ENCODE peak calls at places on chromosomes 6 and 20, in nine cellular contexts. N, A, R, Y, S, G, M, J and B are unnamed samples.

GRCh38 chr6:167225903-167226508 is 65.1 kb upstream of the UNC93A start:
- DNase-seq in N (no peak), A (no peak), R (no peak), Y (no peak), S (no peak), G (no peak), M (no peak), J (no peak), B (no peak)

GRCh38 chr6:138647006-138647405 is 126.6 kb upstream of the CCDC28A start:
- DNase-seq in N (peak; percentile 12), A (no peak), R (no peak), Y (no peak), S (no peak), G (no peak), M (no peak), J (no peak), B (no peak)

GRCh38 chr20:21739682-21740081 is 34.2 kb downstream of the PAX1 start:
- DNase-seq in N (no peak), A (no peak), R (no peak), Y (no peak), S (no peak), G (no peak), M (no peak), J (no peak), B (no peak)

GRCh38 chr20:50244352-50245149 is 53.9 kb downstream of the CEBPB start:
- DNase-seq in N (no peak), A (no peak), R (peak; percentile 6), Y (no peak), S (no peak), G (no peak), M (no peak), J (no peak), B (no peak)

GRCh38 chr20:41469868-41470267 is 103.2 kb upstream of the EMILIN3 start:
- DNase-seq in N (no peak), A (no peak), R (peak; percentile 74), Y (no peak), S (no peak), G (no peak), M (no peak), J (no peak), B (no peak)

GRCh38 chr20:34618676-34619075 is 58.2 kb downstream of the PIGU start:
- DNase-seq in N (no peak), A (no peak), R (no peak), Y (no peak), S (no peak), G (no peak), M (no peak), J (no peak), B (no peak)

GRCh38 chr6:105432797-105433196 is 29.9 kb upstream of the PREP start:
- DNase-seq in N (no peak), A (no peak), R (no peak), Y (no peak), S (no peak), G (no peak), M (no peak), J (no peak), B (no peak)

GRCh38 chr6:13696226-13696625 is 15.4 kb downstream of the RANBP9 start:
- DNase-seq in N (no peak), A (no peak), R (no peak), Y (no peak), S (no peak), G (no peak), M (no peak), J (no peak), B (no peak)

GRCh38 chr6:41781302-41781711 is 725 bp downstream of the PRICKLE4 start:
- DNase-seq in N (no peak), A (no peak), R (peak; percentile 52), Y (no peak), S (no peak), G (no peak), M (no peak), J (no peak), B (no peak)

GRCh38 chr6:82022614-82023102 is 224.9 kb downstream of the IBTK start:
- DNase-seq in N (no peak), A (no peak), R (no peak), Y (no peak), S (no peak), G (no peak), M (no peak), J (no peak), B (no peak)

GRCh38 chr6:151370509-151371078 is 20.8 kb downstream of the ZBTB2 start:
- DNase-seq in N (no peak), A (no peak), R (no peak), Y (no peak), S (no peak), G (no peak), M (no peak), J (no peak), B (no peak)

GRCh38 chr6:153074761-153075160 is 56.3 kb downstream of the RGS17 start:
- DNase-seq in N (no peak), A (no peak), R (no peak), Y (no peak), S (no peak), G (no peak), M (no peak), J (no peak), B (no peak)